ENCODE peak calls at places on chromosomes 7 and 10, in eight cellular contexts. R is tibial nerve, Q is A549, V is H1, U is transverse colon, Y is sigmoid colon, I is HepG2, S is esophagus muscularis mucosa. Z is an unnamed sample.

GRCh38 chr7:35874881-35875280 is 74.0 kb downstream of the SEPTIN7 start:
- DNase-seq in R (no peak), Q (no peak), V (no peak), U (no peak), Y (no peak), I (no peak), S (no peak), Z (no peak)

GRCh38 chr10:65430979-65431378 is 1494.9 kb upstream of the LRRTM3 start:
- DNase-seq in R (no peak), Q (no peak), V (no peak), U (no peak), Y (no peak), I (no peak), S (no peak), Z (no peak)

GRCh38 chr7:93148135-93148534 is at the start of gene SAMD9L:
- DNase-seq in R (no peak), Q (peak), V (no peak), U (no peak), Y (no peak), I (no peak), S (no peak), Z (no peak)

GRCh38 chr10:3656214-3656613 is 128.8 kb downstream of the KLF6 start:
- DNase-seq in R (no peak), Q (no peak), V (no peak), U (no peak), Y (no peak), I (no peak), S (no peak), Z (no peak)

GRCh38 chr10:9052767-9053166 is 998.3 kb downstream of the GATA3 start:
- DNase-seq in R (no peak), Q (no peak), V (no peak), U (no peak), Y (no peak), I (no peak), S (no peak), Z (no peak)

GRCh38 chr7:122965306-122965705 is 30.2 kb downstream of the TAS2R16 start:
- DNase-seq in R (no peak), Q (no peak), V (no peak), U (no peak), Y (no peak), I (no peak), S (no peak), Z (no peak)

GRCh38 chr7:47572939-47573757 is 8.8 kb downstream of the TNS3 start:
- DNase-seq in R (no peak), Q (peak), V (no peak), U (no peak), Y (no peak), I (peak), S (no peak), Z (no peak)

GRCh38 chr7:148483941-148484340 is 106.6 kb upstream of the C7orf33 start:
- DNase-seq in R (no peak), Q (no peak), V (no peak), U (no peak), Y (no peak), I (no peak), S (no peak), Z (no peak)

GRCh38 chr7:139109188-139109982 is at the start of gene ZC3HAV1:
- DNase-seq in R (peak), Q (peak), V (no peak), U (peak), Y (peak), I (peak), S (peak), Z (peak)

GRCh38 chr7:44727346-44728262 is 21.0 kb upstream of the ZMIZ2 start:
- DNase-seq in R (no peak), Q (no peak), V (no peak), U (no peak), Y (no peak), I (no peak), S (no peak), Z (no peak)

GRCh38 chr7:146902728-146903127 is 786.1 kb downstream of the CNTNAP2 start:
- DNase-seq in R (no peak), Q (no peak), V (no peak), U (no peak), Y (no peak), I (no peak), S (no peak), Z (no peak)

GRCh38 chr7:12670071-12670729 is 17.2 kb upstream of the ARL4A start:
- DNase-seq in R (no peak), Q (no peak), V (no peak), U (no peak), Y (peak), I (peak), S (no peak), Z (no peak)

GRCh38 chr7:85508642-85509429 is 322.0 kb upstream of the SEMA3D start:
- DNase-seq in R (no peak), Q (no peak), V (no peak), U (no peak), Y (no peak), I (no peak), S (no peak), Z (no peak)

GRCh38 chr7:857661-858060 is 18.7 kb upstream of the GET4 start:
- DNase-seq in R (no peak), Q (no peak), V (no peak), U (no peak), Y (no peak), I (no peak), S (no peak), Z (no peak)

GRCh38 chr7:157016352-157017041 is 6.0 kb upstream of the MNX1 start:
- DNase-seq in R (no peak), Q (no peak), V (no peak), U (no peak), Y (no peak), I (no peak), S (no peak), Z (no peak)

GRCh38 chr7:94656925-94657731 is 1.2 kb upstream of the SGCE start:
- DNase-seq in R (no peak), Q (peak), V (no peak), U (no peak), Y (no peak), I (no peak), S (peak), Z (peak)

GRCh38 chr10:116198636-116199035 is 74.4 kb downstream of the GFRA1 start:
- DNase-seq in R (no peak), Q (no peak), V (no peak), U (no peak), Y (no peak), I (no peak), S (no peak), Z (no peak)

GRCh38 chr7:68760556-68760955 is 837.7 kb upstream of the AUTS2 start:
- DNase-seq in R (no peak), Q (peak), V (no peak), U (no peak), Y (no peak), I (no peak), S (no peak), Z (no peak)

GRCh38 chr10:27911645-27912044 is 87.2 kb downstream of the ODAD2 start:
- DNase-seq in R (no peak), Q (no peak), V (no peak), U (no peak), Y (no peak), I (no peak), S (no peak), Z (no peak)

GRCh38 chr7:108653526-108653925 is 83.9 kb downstream of the DNAJB9 start:
- DNase-seq in R (no peak), Q (peak), V (no peak), U (no peak), Y (no peak), I (peak), S (no peak), Z (no peak)

GRCh38 chr10:47164126-47164799 is 135.7 kb upstream of the GDF10 start:
- DNase-seq in R (no peak), Q (no peak), V (no peak), U (no peak), Y (no peak), I (no peak), S (peak), Z (no peak)

GRCh38 chr7:29207469-29207868 is 12.9 kb downstream of the CHN2 start:
- DNase-seq in R (no peak), Q (no peak), V (no peak), U (no peak), Y (no peak), I (peak), S (no peak), Z (no peak)

GRCh38 chr10:124522131-124522902 is 60.7 kb downstream of the LHPP start:
- DNase-seq in R (no peak), Q (no peak), V (no peak), U (no peak), Y (peak), I (no peak), S (no peak), Z (peak)

GRCh38 chr10:117619710-117620405 is 77.3 kb downstream of the EMX2 start:
- DNase-seq in R (no peak), Q (no peak), V (no peak), U (no peak), Y (no peak), I (no peak), S (peak), Z (no peak)

GRCh38 chr10:100146875-100147665 is 38.8 kb downstream of the ERLIN1 start:
- DNase-seq in R (no peak), Q (no peak), V (no peak), U (no peak), Y (no peak), I (no peak), S (peak), Z (no peak)

GRCh38 chr10:44895280-44895679 is 15.9 kb upstream of the TMEM72 start:
- DNase-seq in R (no peak), Q (no peak), V (no peak), U (no peak), Y (no peak), I (no peak), S (no peak), Z (no peak)

GRCh38 chr7:1225462-1226154 is 7.1 kb upstream of the UNCX start:
- DNase-seq in R (no peak), Q (no peak), V (no peak), U (no peak), Y (no peak), I (no peak), S (no peak), Z (no peak)

GRCh38 chr10:86878973-86879781 is 78.2 kb downstream of the MMRN2 start:
- DNase-seq in R (no peak), Q (no peak), V (no peak), U (no peak), Y (no peak), I (no peak), S (no peak), Z (no peak)

GRCh38 chr10:71397340-71398212 is 856 bp downstream of the CDH23 start:
- DNase-seq in R (no peak), Q (no peak), V (no peak), U (no peak), Y (no peak), I (no peak), S (no peak), Z (peak)

GRCh38 chr7:155222046-155222445 is 75.6 kb upstream of the INSIG1 start:
- DNase-seq in R (no peak), Q (no peak), V (no peak), U (no peak), Y (no peak), I (no peak), S (no peak), Z (no peak)

GRCh38 chr7:13179011-13179574 is 491.7 kb downstream of the ARL4A start:
- DNase-seq in R (no peak), Q (peak), V (no peak), U (no peak), Y (no peak), I (peak), S (no peak), Z (no peak)

GRCh38 chr10:110533149-110533548 is 34.3 kb upstream of the SMC3 start:
- DNase-seq in R (no peak), Q (no peak), V (no peak), U (no peak), Y (no peak), I (no peak), S (no peak), Z (no peak)

GRCh38 chr10:4053940-4054339 is 268.9 kb upstream of the KLF6 start:
- DNase-seq in R (no peak), Q (no peak), V (no peak), U (no peak), Y (no peak), I (no peak), S (no peak), Z (no peak)

GRCh38 chr7:150432915-150433892 is 17.2 kb upstream of the GIMAP8 start:
- DNase-seq in R (no peak), Q (no peak), V (no peak), U (peak), Y (no peak), I (no peak), S (no peak), Z (no peak)

GRCh38 chr10:51341216-51341615 is 266.9 kb downstream of the PRKG1 start:
- DNase-seq in R (no peak), Q (no peak), V (no peak), U (no peak), Y (no peak), I (no peak), S (no peak), Z (no peak)
- TF ChIP-seq EP300 in R (no peak), Q (no peak), V (no peak), U (no peak), Y (no peak), I (no peak), S (no peak), Z (no peak)

GRCh38 chr10:20302033-20302432 is 485.8 kb downstream of the PLXDC2 start:
- DNase-seq in R (no peak), Q (no peak), V (no peak), U (no peak), Y (no peak), I (no peak), S (no peak), Z (no peak)
- TF ChIP-seq EP300 in R (no peak), Q (no peak), V (no peak), U (no peak), Y (no peak), I (no peak), S (no peak), Z (no peak)

GRCh38 chr10:126671402-126671975 is 996 bp upstream of the C10orf90 start:
- DNase-seq in R (no peak), Q (no peak), V (no peak), U (no peak), Y (no peak), I (no peak), S (no peak), Z (no peak)
- TF ChIP-seq EP300 in R (no peak), Q (no peak), V (no peak), U (no peak), Y (no peak), I (no peak), S (no peak), Z (no peak)

GRCh38 chr10:120262857-120263547 is 194.0 kb upstream of the PLPP4 start:
- DNase-seq in R (no peak), Q (no peak), V (no peak), U (no peak), Y (no peak), I (no peak), S (no peak), Z (no peak)
- TF ChIP-seq EP300 in R (no peak), Q (no peak), V (no peak), U (no peak), Y (no peak), I (no peak), S (no peak), Z (no peak)

GRCh38 chr10:101841826-101842225 is 1.8 kb downstream of the KCNIP2 start:
- DNase-seq in R (no peak), Q (no peak), V (no peak), U (no peak), Y (no peak), I (no peak), S (no peak), Z (no peak)

GRCh38 chr10:101840102-101840684 is 3.4 kb downstream of the KCNIP2 start:
- DNase-seq in R (no peak), Q (no peak), V (no peak), U (no peak), Y (no peak), I (no peak), S (no peak), Z (peak)

GRCh38 chr10:101845903-101846302 is 2.3 kb upstream of the KCNIP2 start:
- DNase-seq in R (no peak), Q (no peak), V (no peak), U (no peak), Y (no peak), I (no peak), S (no peak), Z (no peak)

GRCh38 chr10:101840741-101841453 is 2.7 kb downstream of the KCNIP2 start:
- DNase-seq in R (peak), Q (peak), V (no peak), U (peak), Y (peak), I (peak), S (no peak), Z (peak)

DNA sequence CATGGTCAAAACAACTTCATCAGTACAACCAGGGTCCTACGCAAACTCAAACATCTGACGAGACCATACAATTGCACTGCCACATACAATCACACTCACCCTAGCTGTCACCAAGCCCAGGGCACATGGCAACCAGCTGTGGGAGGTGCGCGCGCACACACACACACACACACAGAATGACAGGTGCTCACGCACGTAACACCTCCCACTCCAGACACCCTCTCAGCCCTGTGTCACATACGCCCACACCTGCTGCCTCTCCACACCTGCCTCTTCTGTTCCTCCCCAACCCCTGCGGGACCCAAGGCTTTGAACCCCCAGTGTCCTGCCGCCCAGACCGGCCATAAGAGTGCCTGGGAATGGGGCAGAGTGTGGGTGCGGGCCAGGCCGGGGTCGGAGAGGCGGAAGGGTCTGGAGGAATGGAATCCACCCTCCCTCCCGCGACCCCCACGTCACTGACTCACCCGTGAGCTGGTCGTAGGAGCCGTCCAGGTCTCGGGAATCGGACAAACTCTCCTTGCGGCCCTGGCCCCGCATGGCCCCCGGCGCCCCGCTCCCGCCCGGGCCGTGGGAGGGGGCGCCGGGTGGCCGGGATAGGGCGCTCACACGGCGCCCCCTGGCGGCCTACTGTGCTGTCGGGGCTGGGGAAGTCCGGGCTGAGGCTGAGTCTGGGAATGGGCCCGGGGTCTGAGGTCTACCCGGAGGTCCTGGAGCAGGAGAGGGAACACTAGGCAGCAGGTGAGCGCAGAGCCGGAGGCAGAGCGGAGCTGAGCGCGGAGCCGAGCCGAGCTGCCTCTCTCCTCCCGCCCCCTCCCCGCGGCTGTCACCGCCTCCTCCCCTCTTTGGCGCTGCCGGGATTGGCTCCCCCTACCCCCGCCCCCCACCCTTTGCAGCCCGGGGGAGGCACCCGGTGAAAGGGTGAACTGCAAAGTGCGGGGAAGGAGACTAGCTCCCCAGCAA is at the start of gene KCNIP2:
- DNase-seq in R (no peak), Q (no peak), V (no peak), U (peak), Y (no peak), I (no peak), S (no peak), Z (no peak)
- TF ChIP-seq EP300 in R (no peak), Q (no peak), V (no peak), U (no peak), Y (no peak), I (no peak), S (no peak), Z (no peak)

DNA sequence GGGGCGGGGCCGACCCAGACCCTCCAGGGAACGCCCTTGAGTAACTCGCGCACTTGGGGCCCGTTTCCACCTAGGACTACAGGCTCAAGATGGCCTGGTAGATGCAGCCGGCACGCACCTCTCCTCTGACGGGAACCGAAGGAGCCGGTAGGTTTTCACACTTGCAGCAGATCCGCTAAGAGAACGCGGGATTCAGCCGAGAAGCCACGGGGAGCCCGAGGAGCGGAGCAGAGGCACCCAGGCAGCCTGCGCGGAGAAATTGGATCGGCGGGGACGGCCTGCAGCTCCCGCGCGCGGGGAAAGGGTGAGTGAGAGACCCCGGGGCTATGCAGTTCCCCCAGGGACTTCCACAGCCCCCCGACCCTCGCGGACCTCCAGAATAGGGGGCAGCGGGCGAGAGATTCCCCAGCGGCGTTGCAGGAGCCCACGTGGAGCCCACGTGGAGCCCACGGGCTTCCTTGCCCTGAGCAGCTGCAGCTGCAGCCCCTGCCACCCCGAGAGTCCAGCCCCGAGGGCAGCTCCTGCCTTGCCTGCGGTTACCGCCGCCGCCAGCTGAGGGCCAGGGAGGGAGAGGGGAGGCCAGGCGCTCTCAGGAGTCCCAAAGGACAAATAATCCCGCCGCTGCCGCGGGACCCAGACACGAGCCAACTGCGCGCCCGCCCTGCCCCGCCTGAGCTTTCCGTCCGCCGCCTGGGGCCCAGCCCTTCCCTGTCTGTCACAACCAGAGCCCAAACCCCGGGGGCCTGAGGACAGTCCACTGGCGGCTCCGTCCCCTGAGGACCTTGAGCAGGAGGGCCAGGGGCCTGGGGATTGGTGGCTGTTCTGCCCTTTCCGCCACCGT is 13.1 kb downstream of the IFT22 start:
- DNase-seq in R (no peak), Q (peak), V (no peak), U (peak), Y (peak), I (peak), S (no peak), Z (peak)
- TF ChIP-seq EP300 in R (no peak), Q (no peak), V (no peak), U (no peak), Y (no peak), I (no peak), S (no peak), Z (no peak)

GRCh38 chr10:91046891-91047290 is 126.0 kb upstream of the ANKRD1 start:
- DNase-seq in R (no peak), Q (no peak), V (no peak), U (no peak), Y (peak), I (no peak), S (no peak), Z (no peak)

GRCh38 chr10:91048380-91048779 is 127.5 kb upstream of the ANKRD1 start:
- DNase-seq in R (no peak), Q (no peak), V (no peak), U (no peak), Y (no peak), I (no peak), S (no peak), Z (no peak)

GRCh38 chr10:91042069-91042468 is 121.2 kb upstream of the ANKRD1 start:
- DNase-seq in R (no peak), Q (no peak), V (no peak), U (no peak), Y (no peak), I (no peak), S (no peak), Z (no peak)

GRCh38 chr10:91040343-91040742 is 119.5 kb upstream of the ANKRD1 start:
- DNase-seq in R (no peak), Q (no peak), V (no peak), U (no peak), Y (no peak), I (no peak), S (no peak), Z (no peak)

GRCh38 chr10:91043173-91043910 is 122.5 kb upstream of the ANKRD1 start:
- DNase-seq in R (peak), Q (peak), V (no peak), U (no peak), Y (no peak), I (peak), S (no peak), Z (no peak)
- TF ChIP-seq EP300 in R (no peak), Q (no peak), V (no peak), U (no peak), Y (no peak), I (no peak), S (no peak), Z (no peak)

DNA sequence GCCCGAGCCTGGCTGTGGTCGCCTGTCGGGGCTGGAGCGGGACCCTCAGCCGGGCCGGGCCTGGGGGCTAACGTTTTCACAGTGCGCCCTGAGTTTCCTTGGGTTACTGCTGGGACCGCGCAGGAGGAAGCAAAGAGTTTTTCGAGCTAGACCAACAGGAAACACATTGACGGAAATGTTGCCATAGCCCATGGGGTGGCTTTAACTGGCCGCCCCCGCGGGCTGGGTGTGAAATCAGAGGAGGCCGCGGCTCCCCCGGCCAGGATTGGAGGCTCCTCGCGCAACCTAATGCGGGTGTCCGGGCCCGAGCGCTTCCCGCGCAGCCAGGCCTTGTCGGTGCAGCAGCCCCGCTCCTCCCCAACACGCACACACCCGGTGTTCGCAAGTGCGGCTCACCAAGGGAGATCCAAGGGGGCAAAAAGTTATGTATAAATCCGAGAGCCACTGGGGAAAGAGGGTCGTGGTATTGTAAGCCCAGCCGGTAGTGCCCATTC is 1.9 kb downstream of the HHEX start:
- DNase-seq in R (peak), Q (no peak), V (no peak), U (peak), Y (peak), I (no peak), S (peak), Z (no peak)
- TF ChIP-seq EP300 in R (peak), Q (no peak), V (no peak), U (no peak), Y (no peak), I (no peak), S (no peak), Z (no peak)